ENCODE peak calls at places on chromosomes 11 and 22, in six cellular contexts. One of them, this sample, is unnamed.

GRCh38 chr11:9001736-9002135 is 2.1 kb downstream of the NRIP3 start:
- DNase-seq in MCF 10A: peak; percentile 56
- DNase-seq in Kasumi-1: peak; percentile 97
- DNase-seq in stimulated activated CD4-positive, alpha-beta T cell treated with anti-CD3 and anti-CD28 coated beads, TNF-alpha, amount 100 ng/mL, for 1 hour: peak; percentile 9
- DNase-seq in head of caudate nucleus: no peak
- DNase-seq in RWPE2: no peak
- DNase-seq in this sample: no peak

GRCh38 chr11:34926101-34926830 is 9.8 kb downstream of the PDHX start:
- DNase-seq in RWPE2: no peak
- DNase-seq in MCF 10A: peak; percentile 59
- DNase-seq in stimulated activated CD4-positive, alpha-beta T cell treated with anti-CD3 and anti-CD28 coated beads, TNF-alpha, amount 100 ng/mL, for 1 hour: no peak
- DNase-seq in Kasumi-1: peak; percentile 90
- DNase-seq in head of caudate nucleus: no peak
- DNase-seq in this sample: no peak

GRCh38 chr11:27040302-27041115 is at the start of gene BBOX1:
- DNase-seq in RWPE2: peak; percentile 47
- DNase-seq in Kasumi-1: no peak
- DNase-seq in MCF 10A: peak; percentile 92
- DNase-seq in head of caudate nucleus: peak; percentile 55
- DNase-seq in stimulated activated CD4-positive, alpha-beta T cell treated with anti-CD3 and anti-CD28 coated beads, TNF-alpha, amount 100 ng/mL, for 1 hour: no peak
- DNase-seq in this sample: peak; percentile 97

GRCh38 chr11:64792482-64792881 is 10.5 kb downstream of the MAP4K2 start:
- DNase-seq in MCF 10A: no peak
- DNase-seq in stimulated activated CD4-positive, alpha-beta T cell treated with anti-CD3 and anti-CD28 coated beads, TNF-alpha, amount 100 ng/mL, for 1 hour: no peak
- DNase-seq in Kasumi-1: no peak
- DNase-seq in RWPE2: no peak
- DNase-seq in head of caudate nucleus: no peak
- DNase-seq in this sample: no peak

GRCh38 chr11:20342347-20343279 is 20.9 kb upstream of the HTATIP2 start:
- DNase-seq in head of caudate nucleus: peak; percentile 48
- DNase-seq in MCF 10A: no peak
- DNase-seq in stimulated activated CD4-positive, alpha-beta T cell treated with anti-CD3 and anti-CD28 coated beads, TNF-alpha, amount 100 ng/mL, for 1 hour: no peak
- DNase-seq in RWPE2: no peak
- DNase-seq in Kasumi-1: no peak
- DNase-seq in this sample: no peak

GRCh38 chr22:42820075-42820763 is 36.9 kb downstream of the ARFGAP3 start:
- DNase-seq in RWPE2: no peak
- DNase-seq in MCF 10A: peak; percentile 73
- DNase-seq in Kasumi-1: peak; percentile 88
- DNase-seq in stimulated activated CD4-positive, alpha-beta T cell treated with anti-CD3 and anti-CD28 coated beads, TNF-alpha, amount 100 ng/mL, for 1 hour: no peak
- DNase-seq in head of caudate nucleus: no peak
- DNase-seq in this sample: peak; percentile 42

GRCh38 chr11:12148882-12149281 is 38.5 kb downstream of the MICAL2 start:
- DNase-seq in head of caudate nucleus: no peak
- DNase-seq in stimulated activated CD4-positive, alpha-beta T cell treated with anti-CD3 and anti-CD28 coated beads, TNF-alpha, amount 100 ng/mL, for 1 hour: no peak
- DNase-seq in MCF 10A: no peak
- DNase-seq in Kasumi-1: no peak
- DNase-seq in RWPE2: no peak
- DNase-seq in this sample: no peak

GRCh38 chr11:35540526-35540925 is 15.1 kb upstream of the PAMR1 start:
- DNase-seq in Kasumi-1: no peak
- DNase-seq in stimulated activated CD4-positive, alpha-beta T cell treated with anti-CD3 and anti-CD28 coated beads, TNF-alpha, amount 100 ng/mL, for 1 hour: no peak
- DNase-seq in RWPE2: no peak
- DNase-seq in head of caudate nucleus: no peak
- DNase-seq in MCF 10A: no peak
- DNase-seq in this sample: no peak

GRCh38 chr11:37511425-37511933 is 913.4 kb upstream of the RAG2 start:
- DNase-seq in head of caudate nucleus: no peak
- DNase-seq in stimulated activated CD4-positive, alpha-beta T cell treated with anti-CD3 and anti-CD28 coated beads, TNF-alpha, amount 100 ng/mL, for 1 hour: no peak
- DNase-seq in MCF 10A: peak; percentile 86
- DNase-seq in Kasumi-1: no peak
- DNase-seq in RWPE2: peak; percentile 66
- DNase-seq in this sample: no peak

GRCh38 chr22:27080191-27080590 is 422.8 kb downstream of the MIAT start:
- DNase-seq in Kasumi-1: no peak
- DNase-seq in head of caudate nucleus: no peak
- DNase-seq in RWPE2: no peak
- DNase-seq in stimulated activated CD4-positive, alpha-beta T cell treated with anti-CD3 and anti-CD28 coated beads, TNF-alpha, amount 100 ng/mL, for 1 hour: no peak
- DNase-seq in MCF 10A: no peak
- DNase-seq in this sample: no peak

GRCh38 chr11:12258451-12258850 is 118.9 kb upstream of the PARVA start:
- DNase-seq in stimulated activated CD4-positive, alpha-beta T cell treated with anti-CD3 and anti-CD28 coated beads, TNF-alpha, amount 100 ng/mL, for 1 hour: no peak
- DNase-seq in MCF 10A: no peak
- DNase-seq in head of caudate nucleus: no peak
- DNase-seq in Kasumi-1: no peak
- DNase-seq in RWPE2: no peak
- DNase-seq in this sample: no peak

GRCh38 chr11:76628408-76628947 is 42.1 kb downstream of the LRRC32 start:
- DNase-seq in MCF 10A: no peak
- DNase-seq in stimulated activated CD4-positive, alpha-beta T cell treated with anti-CD3 and anti-CD28 coated beads, TNF-alpha, amount 100 ng/mL, for 1 hour: no peak
- DNase-seq in head of caudate nucleus: no peak
- DNase-seq in Kasumi-1: no peak
- DNase-seq in RWPE2: no peak
- DNase-seq in this sample: no peak

GRCh38 chr11:65478411-65479183 is 20.2 kb upstream of the MALAT1 start:
- DNase-seq in Kasumi-1: no peak
- DNase-seq in MCF 10A: no peak
- DNase-seq in RWPE2: no peak
- DNase-seq in head of caudate nucleus: peak; percentile 78
- DNase-seq in stimulated activated CD4-positive, alpha-beta T cell treated with anti-CD3 and anti-CD28 coated beads, TNF-alpha, amount 100 ng/mL, for 1 hour: no peak
- DNase-seq in this sample: peak; percentile 25

GRCh38 chr11:1476946-1477736 is 9.4 kb downstream of the MOB2 start:
- DNase-seq in stimulated activated CD4-positive, alpha-beta T cell treated with anti-CD3 and anti-CD28 coated beads, TNF-alpha, amount 100 ng/mL, for 1 hour: no peak
- DNase-seq in RWPE2: no peak
- DNase-seq in MCF 10A: no peak
- DNase-seq in Kasumi-1: no peak
- DNase-seq in head of caudate nucleus: no peak
- DNase-seq in this sample: no peak

GRCh38 chr11:70302086-70302752 is 31.7 kb downstream of the PPFIA1 start:
- DNase-seq in Kasumi-1: no peak
- DNase-seq in head of caudate nucleus: no peak
- DNase-seq in MCF 10A: no peak
- DNase-seq in RWPE2: no peak
- DNase-seq in stimulated activated CD4-positive, alpha-beta T cell treated with anti-CD3 and anti-CD28 coated beads, TNF-alpha, amount 100 ng/mL, for 1 hour: no peak
- DNase-seq in this sample: no peak

GRCh38 chr22:18156878-18157713 is 7.1 kb downstream of the USP18 start:
- DNase-seq in head of caudate nucleus: peak; percentile 83
- DNase-seq in stimulated activated CD4-positive, alpha-beta T cell treated with anti-CD3 and anti-CD28 coated beads, TNF-alpha, amount 100 ng/mL, for 1 hour: no peak
- DNase-seq in MCF 10A: peak; percentile 82
- DNase-seq in Kasumi-1: peak; percentile 87
- DNase-seq in RWPE2: no peak
- DNase-seq in this sample: peak; percentile 48

GRCh38 chr11:29334781-29335140 is 682.1 kb downstream of the KCNA4 start:
- DNase-seq in Kasumi-1: no peak
- DNase-seq in MCF 10A: no peak
- DNase-seq in stimulated activated CD4-positive, alpha-beta T cell treated with anti-CD3 and anti-CD28 coated beads, TNF-alpha, amount 100 ng/mL, for 1 hour: no peak
- DNase-seq in head of caudate nucleus: no peak
- DNase-seq in RWPE2: no peak
- DNase-seq in this sample: no peak

GRCh38 chr22:44840611-44841322 is 88.4 kb downstream of the ARHGAP8 start:
- DNase-seq in Kasumi-1: no peak
- DNase-seq in stimulated activated CD4-positive, alpha-beta T cell treated with anti-CD3 and anti-CD28 coated beads, TNF-alpha, amount 100 ng/mL, for 1 hour: no peak
- DNase-seq in MCF 10A: no peak
- DNase-seq in head of caudate nucleus: no peak
- DNase-seq in RWPE2: peak; percentile 19
- DNase-seq in this sample: no peak

GRCh38 chr22:27416553-27417427 is 384.8 kb downstream of the MN1 start:
- DNase-seq in Kasumi-1: no peak
- DNase-seq in stimulated activated CD4-positive, alpha-beta T cell treated with anti-CD3 and anti-CD28 coated beads, TNF-alpha, amount 100 ng/mL, for 1 hour: no peak
- DNase-seq in head of caudate nucleus: no peak
- DNase-seq in RWPE2: no peak
- DNase-seq in MCF 10A: peak; percentile 88
- DNase-seq in this sample: no peak

GRCh38 chr22:48902983-48903650 is 924.6 kb downstream of the BRD1 start:
- DNase-seq in stimulated activated CD4-positive, alpha-beta T cell treated with anti-CD3 and anti-CD28 coated beads, TNF-alpha, amount 100 ng/mL, for 1 hour: no peak
- DNase-seq in Kasumi-1: no peak
- DNase-seq in head of caudate nucleus: peak; percentile 17
- DNase-seq in MCF 10A: no peak
- DNase-seq in RWPE2: no peak
- DNase-seq in this sample: no peak

GRCh38 chr11:111351374-111352081 is 27.5 kb downstream of the POU2AF1 start:
- DNase-seq in Kasumi-1: no peak
- DNase-seq in MCF 10A: no peak
- DNase-seq in stimulated activated CD4-positive, alpha-beta T cell treated with anti-CD3 and anti-CD28 coated beads, TNF-alpha, amount 100 ng/mL, for 1 hour: no peak
- DNase-seq in head of caudate nucleus: no peak
- DNase-seq in RWPE2: no peak
- DNase-seq in this sample: no peak